ENCODE peak calls at places on chromosome 19, in ten cellular contexts. R, N, L, X, A, E, T, Y, D and Z are unnamed samples.

GRCh38 chr19:44925114-44925891 is 10.9 kb downstream of the APOC1 start:
- DNase-seq in R (peak), N (peak), L (peak), X (peak), A (no peak), E (no peak), T (no peak), Y (peak), D (peak), Z (peak)

GRCh38 chr19:33473644-33474305 is 47.8 kb downstream of the PEPD start:
- DNase-seq in R (no peak), N (no peak), L (no peak), X (no peak), A (no peak), E (no peak), T (no peak), Y (no peak), D (no peak), Z (no peak)

GRCh38 chr19:4624733-4625362 is 14.5 kb upstream of the TNFAIP8L1 start:
- DNase-seq in R (no peak), N (no peak), L (no peak), X (no peak), A (peak), E (no peak), T (no peak), Y (no peak), D (peak), Z (no peak)

GRCh38 chr19:29737461-29738000 is 22.5 kb upstream of the C19orf12 start:
- DNase-seq in R (no peak), N (no peak), L (no peak), X (no peak), A (no peak), E (no peak), T (no peak), Y (no peak), D (no peak), Z (no peak)

GRCh38 chr19:7792286-7792685 is 29.2 kb downstream of the CLEC4M start:
- DNase-seq in R (no peak), N (no peak), L (no peak), X (no peak), A (no peak), E (no peak), T (no peak), Y (no peak), D (no peak), Z (no peak)

GRCh38 chr19:57438925-57439324 is 3.8 kb downstream of the ZNF749 start:
- DNase-seq in R (no peak), N (no peak), L (no peak), X (no peak), A (no peak), E (peak), T (no peak), Y (no peak), D (no peak), Z (no peak)

GRCh38 chr19:38596057-38596981 is 21.4 kb downstream of the MAP4K1 start:
- DNase-seq in R (peak), N (no peak), L (peak), X (peak), A (peak), E (peak), T (no peak), Y (no peak), D (peak), Z (no peak)

GRCh38 chr19:12350890-12351197 is 14.6 kb downstream of the ZNF442 start:
- DNase-seq in R (no peak), N (no peak), L (no peak), X (no peak), A (no peak), E (no peak), T (no peak), Y (no peak), D (no peak), Z (no peak)

GRCh38 chr19:45051929-45052579 is 13.2 kb downstream of the CLASRP start:
- DNase-seq in R (peak), N (no peak), L (peak), X (no peak), A (no peak), E (no peak), T (no peak), Y (no peak), D (no peak), Z (no peak)

GRCh38 chr19:44807652-44808462 is 1.0 kb upstream of the BCAM start:
- DNase-seq in R (peak), N (no peak), L (peak), X (peak), A (peak), E (no peak), T (no peak), Y (no peak), D (peak), Z (peak)

GRCh38 chr19:17296278-17296677 is 6.9 kb downstream of the ABHD8 start:
- DNase-seq in R (no peak), N (no peak), L (no peak), X (no peak), A (no peak), E (no peak), T (no peak), Y (no peak), D (no peak), Z (no peak)

GRCh38 chr19:742540-743075 is 8.3 kb upstream of the MISP start:
- DNase-seq in R (no peak), N (no peak), L (no peak), X (no peak), A (no peak), E (no peak), T (no peak), Y (no peak), D (no peak), Z (no peak)
- H3K27ac ChIP-seq in R (peak), N (no peak), L (no peak), X (no peak), A (no peak), E (no peak), T (no peak), Y (no peak), D (no peak), Z (no peak)

GRCh38 chr19:10655457-10656312 is 1.5 kb downstream of the ILF3 start:
- DNase-seq in R (peak), N (no peak), L (no peak), X (no peak), A (no peak), E (no peak), T (no peak), Y (no peak), D (peak), Z (no peak)
- TF ChIP-seq EP300 in R (no peak), N (no peak), L (no peak), X (no peak), A (no peak), E (no peak), T (no peak), Y (no peak), D (no peak), Z (no peak)

GRCh38 chr19:2340496-2341246 is 12.2 kb downstream of the SPPL2B start:
- DNase-seq in R (no peak), N (no peak), L (no peak), X (peak), A (no peak), E (no peak), T (no peak), Y (no peak), D (no peak), Z (no peak)
- H3K27ac ChIP-seq in R (no peak), N (no peak), L (no peak), X (no peak), A (no peak), E (no peak), T (no peak), Y (no peak), D (no peak), Z (no peak)

DNA sequence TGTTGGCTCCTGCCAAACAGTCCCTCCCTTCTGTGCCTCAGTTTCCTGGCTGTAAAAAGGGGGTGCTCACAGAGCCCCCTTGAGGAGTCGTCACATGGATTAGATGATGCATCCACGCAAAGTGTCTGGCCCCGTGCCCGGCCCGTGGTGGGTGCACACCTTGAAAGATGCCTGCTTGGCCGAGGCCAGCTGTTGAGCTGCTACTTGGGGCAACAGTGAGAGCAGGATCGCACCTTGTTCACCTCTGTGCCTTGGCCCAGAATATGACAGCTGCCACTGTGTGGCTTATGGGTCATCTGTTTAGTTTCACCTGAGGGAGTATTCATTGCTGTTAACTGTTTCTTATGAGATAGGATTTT is 17.7 kb downstream of the CRTC1 start:
- DNase-seq in R (no peak), N (no peak), L (no peak), X (peak), A (no peak), E (no peak), T (no peak), Y (peak), D (no peak), Z (no peak)
- TF ChIP-seq EP300 in R (no peak), N (no peak), L (no peak), X (no peak), A (no peak), E (no peak), T (no peak), Y (no peak), D (no peak), Z (no peak)